ENCODE peak calls at places on chromosomes 6 and 20, in nine cellular contexts. One of them, this sample, is unnamed.

GRCh38 chr6:37519461-37519860 is 19.8 kb upstream of the CCDC167 start:
- DNase-seq in astrocyte of the spinal cord: no peak
- DNase-seq in mucosa of descending colon: no peak
- DNase-seq in epithelial cell of proximal tubule: no peak
- DNase-seq in BE2C: no peak
- DNase-seq in endodermal cell: no peak
- DNase-seq in fibroblast of lung: no peak
- DNase-seq in cardiac fibroblast: no peak
- DNase-seq in IMR-90: no peak
- DNase-seq in this sample: no peak

GRCh38 chr6:104431096-104431495 is 428.6 kb downstream of the HACE1 start:
- DNase-seq in BE2C: no peak
- DNase-seq in epithelial cell of proximal tubule: no peak
- DNase-seq in cardiac fibroblast: no peak
- DNase-seq in mucosa of descending colon: no peak
- DNase-seq in fibroblast of lung: no peak
- DNase-seq in astrocyte of the spinal cord: no peak
- DNase-seq in IMR-90: no peak
- DNase-seq in endodermal cell: no peak
- DNase-seq in this sample: no peak

GRCh38 chr6:125245109-125245508 is 56.7 kb downstream of the HDDC2 start:
- DNase-seq in IMR-90: no peak
- DNase-seq in BE2C: no peak
- DNase-seq in cardiac fibroblast: no peak
- DNase-seq in astrocyte of the spinal cord: no peak
- DNase-seq in endodermal cell: no peak
- DNase-seq in epithelial cell of proximal tubule: no peak
- DNase-seq in fibroblast of lung: no peak
- DNase-seq in mucosa of descending colon: no peak
- DNase-seq in this sample: no peak

GRCh38 chr6:152897807-152898399 is 84.9 kb downstream of the FBXO5 start:
- DNase-seq in fibroblast of lung: peak
- DNase-seq in epithelial cell of proximal tubule: no peak
- DNase-seq in mucosa of descending colon: no peak
- DNase-seq in cardiac fibroblast: peak
- DNase-seq in BE2C: peak
- DNase-seq in IMR-90: peak
- DNase-seq in astrocyte of the spinal cord: peak
- DNase-seq in endodermal cell: peak
- DNase-seq in this sample: peak

GRCh38 chr6:164345856-164346496 is 931.5 kb downstream of the QKI start:
- DNase-seq in epithelial cell of proximal tubule: no peak
- DNase-seq in fibroblast of lung: no peak
- DNase-seq in astrocyte of the spinal cord: no peak
- DNase-seq in IMR-90: no peak
- DNase-seq in mucosa of descending colon: no peak
- DNase-seq in endodermal cell: no peak
- DNase-seq in cardiac fibroblast: no peak
- DNase-seq in BE2C: no peak
- DNase-seq in this sample: no peak

GRCh38 chr20:15759546-15760216 is 813.6 kb downstream of the KIF16B start:
- DNase-seq in astrocyte of the spinal cord: no peak
- DNase-seq in fibroblast of lung: no peak
- DNase-seq in endodermal cell: no peak
- DNase-seq in BE2C: peak
- DNase-seq in IMR-90: no peak
- DNase-seq in cardiac fibroblast: peak
- DNase-seq in epithelial cell of proximal tubule: no peak
- DNase-seq in mucosa of descending colon: no peak
- DNase-seq in this sample: peak

GRCh38 chr20:9027626-9028025 is 41.3 kb upstream of the PLCB4 start:
- DNase-seq in fibroblast of lung: no peak
- DNase-seq in astrocyte of the spinal cord: no peak
- DNase-seq in cardiac fibroblast: peak
- DNase-seq in IMR-90: peak
- DNase-seq in BE2C: no peak
- DNase-seq in mucosa of descending colon: no peak
- DNase-seq in epithelial cell of proximal tubule: no peak
- DNase-seq in endodermal cell: no peak
- DNase-seq in this sample: no peak

GRCh38 chr20:48026981-48027592 is 241.8 kb upstream of the SULF2 start:
- DNase-seq in endodermal cell: peak
- DNase-seq in fibroblast of lung: peak
- DNase-seq in mucosa of descending colon: no peak
- DNase-seq in IMR-90: no peak
- DNase-seq in epithelial cell of proximal tubule: no peak
- DNase-seq in cardiac fibroblast: no peak
- DNase-seq in astrocyte of the spinal cord: no peak
- DNase-seq in BE2C: no peak
- DNase-seq in this sample: no peak

GRCh38 chr20:48008850-48009535 is 223.7 kb upstream of the SULF2 start:
- DNase-seq in cardiac fibroblast: no peak
- DNase-seq in BE2C: no peak
- DNase-seq in astrocyte of the spinal cord: no peak
- DNase-seq in IMR-90: peak
- DNase-seq in endodermal cell: no peak
- DNase-seq in mucosa of descending colon: no peak
- DNase-seq in epithelial cell of proximal tubule: no peak
- DNase-seq in fibroblast of lung: peak
- DNase-seq in this sample: peak

GRCh38 chr6:81171991-81172740 is 580.3 kb downstream of the TENT5A start:
- DNase-seq in fibroblast of lung: peak
- DNase-seq in IMR-90: peak
- DNase-seq in epithelial cell of proximal tubule: peak
- DNase-seq in cardiac fibroblast: peak
- DNase-seq in astrocyte of the spinal cord: peak
- DNase-seq in BE2C: peak
- DNase-seq in endodermal cell: no peak
- DNase-seq in mucosa of descending colon: no peak
- DNase-seq in this sample: peak

GRCh38 chr20:46709459-46710148 is at the start of gene SLC2A10:
- DNase-seq in fibroblast of lung: peak
- DNase-seq in BE2C: peak
- DNase-seq in astrocyte of the spinal cord: peak
- DNase-seq in IMR-90: peak
- DNase-seq in cardiac fibroblast: peak
- DNase-seq in endodermal cell: peak
- DNase-seq in mucosa of descending colon: peak
- DNase-seq in epithelial cell of proximal tubule: no peak
- DNase-seq in this sample: peak

GRCh38 chr6:129186988-129187387 is 304.1 kb downstream of the LAMA2 start:
- DNase-seq in astrocyte of the spinal cord: peak
- DNase-seq in fibroblast of lung: peak
- DNase-seq in IMR-90: peak
- DNase-seq in epithelial cell of proximal tubule: peak
- DNase-seq in cardiac fibroblast: peak
- DNase-seq in endodermal cell: no peak
- DNase-seq in BE2C: no peak
- DNase-seq in mucosa of descending colon: no peak
- DNase-seq in this sample: peak

GRCh38 chr6:43915213-43915869 is 145.3 kb downstream of the VEGFA start:
- DNase-seq in epithelial cell of proximal tubule: no peak
- DNase-seq in fibroblast of lung: no peak
- DNase-seq in mucosa of descending colon: no peak
- DNase-seq in endodermal cell: no peak
- DNase-seq in astrocyte of the spinal cord: no peak
- DNase-seq in BE2C: no peak
- DNase-seq in cardiac fibroblast: no peak
- DNase-seq in IMR-90: no peak
- DNase-seq in this sample: no peak

GRCh38 chr20:20226554-20226953 is 141.3 kb upstream of the INSM1 start:
- DNase-seq in mucosa of descending colon: no peak
- DNase-seq in cardiac fibroblast: no peak
- DNase-seq in astrocyte of the spinal cord: no peak
- DNase-seq in epithelial cell of proximal tubule: no peak
- DNase-seq in IMR-90: no peak
- DNase-seq in endodermal cell: no peak
- DNase-seq in BE2C: no peak
- DNase-seq in fibroblast of lung: no peak
- DNase-seq in this sample: no peak

GRCh38 chr20:43691928-43692524 is 25.1 kb downstream of the MYBL2 start:
- DNase-seq in mucosa of descending colon: peak
- DNase-seq in endodermal cell: peak
- DNase-seq in BE2C: peak
- DNase-seq in cardiac fibroblast: peak
- DNase-seq in epithelial cell of proximal tubule: no peak
- DNase-seq in fibroblast of lung: peak
- DNase-seq in IMR-90: peak
- DNase-seq in astrocyte of the spinal cord: peak
- DNase-seq in this sample: peak

GRCh38 chr6:142820336-142821016 is 124.5 kb downstream of the HIVEP2 start:
- DNase-seq in IMR-90: no peak
- DNase-seq in epithelial cell of proximal tubule: no peak
- DNase-seq in astrocyte of the spinal cord: no peak
- DNase-seq in cardiac fibroblast: peak
- DNase-seq in mucosa of descending colon: no peak
- DNase-seq in fibroblast of lung: no peak
- DNase-seq in endodermal cell: no peak
- DNase-seq in BE2C: no peak
- DNase-seq in this sample: no peak

GRCh38 chr6:139134817-139135577 is at the start of gene HECA:
- DNase-seq in endodermal cell: peak
- DNase-seq in fibroblast of lung: peak
- DNase-seq in epithelial cell of proximal tubule: peak
- DNase-seq in cardiac fibroblast: peak
- DNase-seq in astrocyte of the spinal cord: peak
- DNase-seq in BE2C: peak
- DNase-seq in IMR-90: peak
- DNase-seq in mucosa of descending colon: peak
- DNase-seq in this sample: peak

DNA sequence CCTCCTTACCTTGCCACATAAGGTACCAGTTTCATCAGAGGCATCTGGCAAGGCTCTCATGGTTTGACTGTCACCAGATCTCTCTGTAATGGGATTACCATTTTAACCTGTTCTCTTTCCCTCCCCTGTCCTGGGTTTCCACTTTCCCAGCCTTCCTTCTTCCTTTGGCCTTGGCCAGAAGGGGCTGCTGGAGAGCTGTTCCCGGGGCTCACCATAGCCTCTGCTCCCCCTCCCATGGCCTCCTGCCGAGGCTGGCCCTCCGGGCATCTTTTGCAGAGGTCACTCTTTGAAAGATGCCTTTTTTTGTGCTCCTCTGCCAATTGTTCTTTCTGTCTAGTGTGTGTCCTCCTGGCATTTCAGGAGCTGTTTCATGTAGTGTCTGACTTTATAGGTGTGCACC is 100.7 kb upstream of the SCP2D1 start:
- DNase-seq in fibroblast of lung: no peak
- DNase-seq in IMR-90: no peak
- DNase-seq in astrocyte of the spinal cord: no peak
- DNase-seq in BE2C: peak
- DNase-seq in mucosa of descending colon: no peak
- DNase-seq in endodermal cell: peak
- DNase-seq in cardiac fibroblast: no peak
- DNase-seq in epithelial cell of proximal tubule: no peak
- DNase-seq in this sample: no peak
- TF ChIP-seq CTCF in fibroblast of lung: no peak
- TF ChIP-seq CTCF in IMR-90: peak
- TF ChIP-seq CTCF in astrocyte of the spinal cord: peak
- TF ChIP-seq CTCF in BE2C: peak
- TF ChIP-seq CTCF in mucosa of descending colon: no peak
- TF ChIP-seq CTCF in endodermal cell: peak
- TF ChIP-seq CTCF in cardiac fibroblast: no peak
- TF ChIP-seq CTCF in epithelial cell of proximal tubule: peak
- TF ChIP-seq CTCF in this sample: no peak

GRCh38 chr6:5498579-5498899 is 237.2 kb downstream of the FARS2 start:
- DNase-seq in cardiac fibroblast: no peak
- DNase-seq in epithelial cell of proximal tubule: no peak
- DNase-seq in endodermal cell: no peak
- DNase-seq in fibroblast of lung: no peak
- DNase-seq in IMR-90: peak
- DNase-seq in astrocyte of the spinal cord: no peak
- DNase-seq in mucosa of descending colon: no peak
- DNase-seq in BE2C: no peak
- DNase-seq in this sample: no peak
- H3K4me3 ChIP-seq in cardiac fibroblast: no peak
- H3K4me3 ChIP-seq in epithelial cell of proximal tubule: no peak
- H3K4me3 ChIP-seq in endodermal cell: no peak
- H3K4me3 ChIP-seq in fibroblast of lung: no peak
- H3K4me3 ChIP-seq in IMR-90: peak
- H3K4me3 ChIP-seq in astrocyte of the spinal cord: peak
- H3K4me3 ChIP-seq in mucosa of descending colon: no peak
- H3K4me3 ChIP-seq in BE2C: no peak
- H3K4me3 ChIP-seq in this sample: peak

DNA sequence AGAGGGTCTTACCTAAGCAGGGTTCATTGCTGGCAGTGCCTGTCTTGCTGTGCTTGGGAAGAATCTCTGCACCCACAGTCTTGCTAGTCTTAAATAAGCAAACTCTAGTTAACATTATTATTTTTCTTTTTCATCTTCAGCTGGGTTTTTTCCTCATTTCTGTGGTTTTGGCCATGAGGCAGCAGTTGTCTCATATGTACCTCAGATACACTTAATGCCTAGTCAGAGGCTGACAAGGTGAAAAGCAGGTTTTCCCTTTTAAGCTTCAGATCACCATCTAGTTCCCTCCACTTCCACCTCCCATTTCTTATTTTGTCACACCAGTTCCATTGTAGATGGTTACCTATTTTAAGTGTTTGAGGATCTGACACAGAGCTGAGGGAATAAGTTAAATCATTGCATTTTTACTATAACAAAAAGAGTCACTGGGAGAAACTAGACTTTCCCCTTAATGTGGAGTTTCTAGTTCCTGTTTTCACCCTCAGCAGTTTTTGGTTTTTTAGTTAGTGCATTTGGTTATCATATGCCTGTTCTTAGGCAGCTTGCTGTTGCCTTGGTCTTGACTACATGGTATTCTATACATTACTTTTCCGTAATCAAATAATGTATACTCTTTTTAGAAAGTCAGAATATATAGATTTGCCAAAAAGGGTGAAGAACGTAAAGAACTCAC is 46.0 kb downstream of the AFDN start:
- DNase-seq in endodermal cell: no peak
- DNase-seq in IMR-90: peak
- DNase-seq in BE2C: no peak
- DNase-seq in cardiac fibroblast: peak
- DNase-seq in astrocyte of the spinal cord: peak
- DNase-seq in epithelial cell of proximal tubule: no peak
- DNase-seq in mucosa of descending colon: no peak
- DNase-seq in fibroblast of lung: peak
- DNase-seq in this sample: no peak
- TF ChIP-seq CTCF in endodermal cell: no peak
- TF ChIP-seq CTCF in IMR-90: no peak
- TF ChIP-seq CTCF in BE2C: no peak
- TF ChIP-seq CTCF in cardiac fibroblast: no peak
- TF ChIP-seq CTCF in astrocyte of the spinal cord: no peak
- TF ChIP-seq CTCF in epithelial cell of proximal tubule: no peak
- TF ChIP-seq CTCF in mucosa of descending colon: no peak
- TF ChIP-seq CTCF in fibroblast of lung: no peak
- TF ChIP-seq CTCF in this sample: no peak

DNA sequence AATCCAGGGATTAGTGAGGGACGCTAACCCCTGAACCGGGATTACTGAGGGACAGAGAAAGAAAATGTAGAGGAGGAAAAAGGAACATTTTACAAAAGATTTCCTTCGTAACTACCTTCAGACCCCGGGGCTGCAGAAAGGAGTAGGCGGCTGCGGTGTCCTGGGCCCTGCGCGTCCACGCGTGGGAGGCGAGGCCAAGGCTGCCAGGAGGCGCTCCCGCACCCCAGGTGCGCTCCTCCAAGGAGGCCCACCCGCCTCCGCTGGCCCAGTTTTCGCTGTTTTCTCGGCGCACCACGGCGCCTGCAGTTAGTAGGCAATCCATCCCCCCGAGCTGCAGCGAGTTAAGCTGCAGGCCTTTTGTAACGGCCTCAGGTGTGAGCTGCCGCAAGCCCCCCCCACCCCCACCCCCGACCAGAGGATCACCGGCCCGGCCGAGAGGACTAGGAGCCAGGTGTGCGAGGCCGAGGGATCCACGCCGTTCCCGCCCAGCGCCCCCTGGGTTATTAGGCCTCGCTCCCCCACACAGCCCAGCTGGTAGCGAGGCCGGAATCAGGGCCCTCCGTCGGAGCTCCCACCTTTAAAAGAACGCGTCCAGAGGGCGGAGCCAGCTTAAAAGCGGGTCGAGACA is 380.3 kb upstream of the ARID1B start:
- DNase-seq in mucosa of descending colon: peak
- DNase-seq in IMR-90: no peak
- DNase-seq in epithelial cell of proximal tubule: no peak
- DNase-seq in astrocyte of the spinal cord: no peak
- DNase-seq in BE2C: no peak
- DNase-seq in endodermal cell: peak
- DNase-seq in cardiac fibroblast: no peak
- DNase-seq in fibroblast of lung: no peak
- DNase-seq in this sample: no peak
- H3K4me3 ChIP-seq in mucosa of descending colon: no peak
- H3K4me3 ChIP-seq in IMR-90: no peak
- H3K4me3 ChIP-seq in epithelial cell of proximal tubule: no peak
- H3K4me3 ChIP-seq in astrocyte of the spinal cord: no peak
- H3K4me3 ChIP-seq in BE2C: no peak
- H3K4me3 ChIP-seq in endodermal cell: no peak
- H3K4me3 ChIP-seq in cardiac fibroblast: no peak
- H3K4me3 ChIP-seq in fibroblast of lung: no peak
- H3K4me3 ChIP-seq in this sample: no peak